ENCODE peak calls at places on chromosomes 4 and X, in six cellular contexts. W is lower lobe of right lung, X is AG04450, C is ovary, T is cardiac muscle cell, A is upper lobe of left lung. H is an unnamed sample. For H3K9me3, the result is how much of the 10 kb centered on the place peaks cover.

GRCh38 chr4:109263721-109264120 is 38.7 kb downstream of the COL25A1 start:
- DNase-seq in W (no peak), X (no peak), C (no peak), T (no peak), A (no peak), H (no peak)

GRCh38 chr4:125198916-125199315 is 115.8 kb upstream of the FAT4 start:
- DNase-seq in W (no peak), X (no peak), C (no peak), T (no peak), A (no peak), H (no peak)

GRCh38 chrX:107552976-107553375 is 75.3 kb upstream of the PRPS1 start:
- DNase-seq in W (no peak), X (no peak), C (no peak), T (no peak), A (no peak), H (no peak)

GRCh38 chr4:150888217-150888616 is 126.9 kb downstream of the LRBA start:
- DNase-seq in W (no peak), X (no peak), C (no peak), T (no peak), A (no peak), H (no peak)

GRCh38 chrX:148470324-148470723 is 30.1 kb upstream of the AFF2 start:
- DNase-seq in W (no peak), X (no peak), C (no peak), T (no peak), A (no peak), H (no peak)

GRCh38 chrX:153477901-153478300 is 7.5 kb upstream of the HAUS7 start:
- DNase-seq in W (no peak), X (no peak), C (no peak), T (no peak), A (no peak), H (no peak)

GRCh38 chr4:142762280-142762679 is 83.8 kb downstream of the INPP4B start:
- DNase-seq in W (no peak), X (no peak), C (no peak), T (no peak), A (no peak), H (no peak)

GRCh38 chr4:123466080-123466785 is 69.6 kb downstream of the SPRY1 start:
- DNase-seq in W (no peak), X (no peak), C (no peak), T (no peak), A (no peak), H (no peak)

GRCh38 chrX:132491191-132491590 is 2.4 kb upstream of the MBNL3 start:
- DNase-seq in W (no peak), X (no peak), C (no peak), T (no peak), A (no peak), H (no peak)

GRCh38 chr4:78902313-78902712 is 36.9 kb downstream of the PAQR3 start:
- DNase-seq in W (no peak), X (no peak), C (no peak), T (no peak), A (no peak), H (no peak)

DNA sequence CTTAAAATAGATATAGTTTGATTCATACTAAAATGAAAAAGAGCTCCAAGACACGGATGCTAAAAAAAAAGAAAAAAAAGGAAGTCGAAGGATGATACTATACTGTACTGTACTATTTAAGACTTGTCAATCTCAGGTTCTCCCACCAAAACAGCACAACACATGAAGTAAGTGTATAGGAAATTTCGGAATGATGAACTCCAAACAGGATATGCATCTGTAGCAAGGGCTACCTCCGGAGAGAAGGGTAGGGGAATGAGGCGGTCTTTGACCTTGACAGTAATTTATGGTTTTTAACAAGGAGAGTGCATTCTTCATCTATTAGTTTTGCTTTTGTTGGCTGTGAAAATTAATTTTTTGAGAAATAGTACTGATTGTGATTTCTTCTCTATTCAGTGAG is 541 bp upstream of the FIP1L1 start:
- DNase-seq in W (no peak), X (no peak), C (no peak), T (no peak), A (no peak), H (no peak)
- H3K27ac ChIP-seq in W (peak), X (no peak), C (no peak), T (no peak), A (peak), H (peak)

GRCh38 chrX:69503228-69503834 is 795 bp upstream of the NALF2 start:
- DNase-seq in W (no peak), X (no peak), C (no peak), T (no peak), A (no peak), H (no peak)
- TF ChIP-seq CTCF in W (no peak), X (no peak), C (no peak), T (peak), A (no peak), H (no peak)

DNA sequence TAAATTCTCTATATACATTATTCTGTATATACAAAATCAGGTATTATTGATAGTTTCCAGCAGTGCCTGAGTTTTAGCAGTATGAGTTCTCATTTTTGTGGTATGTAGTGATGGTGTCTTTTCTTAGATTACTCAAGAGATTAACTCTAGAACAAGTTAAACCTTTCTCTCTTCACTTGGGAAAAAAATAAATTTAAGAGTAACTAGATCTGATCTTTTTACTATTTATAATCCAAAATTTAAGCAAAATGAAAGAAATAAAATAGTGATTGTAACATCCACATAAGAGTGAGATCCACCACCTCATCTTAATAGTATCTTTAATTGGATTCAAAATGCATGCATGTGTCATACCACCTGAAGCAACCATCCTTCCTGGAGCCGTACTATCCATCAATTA is 124.1 kb upstream of the DDX3X start:
- DNase-seq in W (no peak), X (no peak), C (no peak), T (no peak), A (no peak), H (no peak)
- H3K9me3 ChIP-seq in W (under half), X (under half), C (under half), T (under half), A (under half), H (under half)

DNA sequence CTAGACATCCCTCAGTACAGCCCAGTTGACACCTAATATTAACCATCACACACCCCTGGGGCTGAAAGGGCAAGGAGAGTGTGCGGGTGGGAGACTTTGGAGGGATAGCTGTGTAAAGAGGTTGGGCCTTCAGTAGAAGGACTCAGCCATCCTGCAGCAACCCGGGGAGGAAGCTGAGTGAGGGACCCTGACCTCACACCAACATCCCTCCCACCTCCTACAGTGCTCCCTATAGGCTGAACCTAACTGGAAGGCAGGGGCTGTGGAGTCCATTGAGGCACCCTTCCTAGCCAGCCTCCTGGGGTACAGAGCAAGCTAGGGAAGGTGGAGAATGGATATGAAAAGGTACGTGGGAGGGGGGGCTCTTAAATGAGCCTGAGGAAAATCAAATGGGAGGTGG is 276.3 kb downstream of the PTTG2 start:
- DNase-seq in W (no peak), X (no peak), C (no peak), T (no peak), A (no peak), H (no peak)
- H3K27ac ChIP-seq in W (no peak), X (no peak), C (no peak), T (no peak), A (no peak), H (no peak)

GRCh38 chrX:38561951-38562719 is 793 bp downstream of the TSPAN7 start:
- DNase-seq in W (peak), X (no peak), C (peak), T (peak), A (peak), H (no peak)
- TF ChIP-seq CTCF in W (no peak), X (no peak), C (no peak), T (no peak), A (no peak), H (no peak)

GRCh38 chr4:12495211-12495610 is 988.9 kb downstream of the RAB28 start:
- DNase-seq in W (no peak), X (no peak), C (no peak), T (no peak), A (no peak), H (no peak)

GRCh38 chr4:12499693-12500092 is 984.4 kb downstream of the RAB28 start:
- DNase-seq in W (no peak), X (no peak), C (no peak), T (no peak), A (no peak), H (no peak)

GRCh38 chr4:12500409-12500808 is 983.7 kb downstream of the RAB28 start:
- DNase-seq in W (no peak), X (no peak), C (no peak), T (no peak), A (no peak), H (no peak)
- H3K9me3 ChIP-seq in W (under half), X (under half), C (under half), T (under half), A (under half), H (under half)

GRCh38 chr4:168604496-168605373 is 107.9 kb downstream of the PALLD start:
- DNase-seq in W (no peak), X (no peak), C (peak), T (no peak), A (no peak), H (no peak)
- H3K27ac ChIP-seq in W (no peak), X (no peak), C (no peak), T (peak), A (no peak), H (no peak)

GRCh38 chr4:6701371-6701770 is 7.7 kb downstream of the S100P start:
- DNase-seq in W (no peak), X (no peak), C (no peak), T (no peak), A (no peak), H (peak)
- TF ChIP-seq CTCF in W (peak), X (peak), C (no peak), T (peak), A (no peak), H (peak)

DNA sequence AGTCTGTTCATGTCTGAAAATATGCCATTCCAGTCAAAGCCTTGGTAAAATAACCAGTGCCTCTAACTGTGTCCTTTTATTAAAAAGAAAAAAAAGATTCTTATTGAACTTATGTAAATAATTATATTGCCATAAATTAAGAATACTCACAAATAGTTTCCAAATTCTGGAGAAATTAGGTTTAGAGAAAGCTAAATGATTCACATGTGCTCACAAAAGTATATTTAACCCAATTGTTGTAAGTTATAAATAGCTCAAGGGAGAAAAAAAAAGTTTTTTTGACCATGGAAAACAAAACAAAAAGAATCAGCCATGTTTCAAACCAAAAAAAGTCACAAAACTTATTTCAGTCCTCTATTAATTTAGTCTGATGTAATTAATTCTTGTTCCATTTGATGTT is 25.3 kb upstream of the HERC6 start:
- DNase-seq in W (no peak), X (no peak), C (no peak), T (no peak), A (no peak), H (no peak)
- H3K9me3 ChIP-seq in W (under half), X (under half), C (under half), T (under half), A (under half), H (under half)

DNA sequence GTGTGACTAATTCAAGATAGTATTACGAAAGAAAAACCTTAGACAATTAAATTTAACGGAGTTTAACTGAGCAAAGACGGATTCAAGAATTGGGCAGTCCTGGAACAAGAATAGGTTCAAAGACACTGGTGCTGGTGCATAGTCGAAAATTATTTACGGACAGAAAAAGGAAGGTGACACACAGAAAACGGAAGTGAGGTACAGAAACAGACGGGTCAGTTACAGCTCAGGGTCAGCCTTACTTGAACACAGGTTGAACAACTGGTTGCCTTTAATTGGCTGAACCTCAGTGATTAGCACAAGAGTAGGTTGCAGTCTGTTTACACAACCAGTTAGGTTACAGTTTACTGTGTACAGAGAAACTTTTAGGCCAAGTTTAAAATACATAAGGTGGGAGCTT is 31.5 kb downstream of the KLHL8 start:
- DNase-seq in W (no peak), X (no peak), C (no peak), T (no peak), A (no peak), H (no peak)
- H3K27ac ChIP-seq in W (no peak), X (no peak), C (no peak), T (no peak), A (no peak), H (no peak)